ENCODE peak calls at places on chromosomes 4 and X, in nine cellular contexts. One of them, this sample, is unnamed.

GRCh38 chr4:151055539-151055938 is 40.5 kb upstream of the LRBA start:
- DNase-seq in choroid plexus epithelial cell: no peak
- DNase-seq in IMR-90: no peak
- DNase-seq in breast epithelium: no peak
- DNase-seq in fibroblast of mammary gland: no peak
- DNase-seq in endothelial cell: no peak
- DNase-seq in omental fat pad: no peak
- DNase-seq in upper lobe of left lung: no peak
- DNase-seq in astrocyte of the spinal cord: no peak
- DNase-seq in this sample: no peak

GRCh38 chr4:153564630-153565525 is 98.7 kb downstream of the TMEM131L start:
- DNase-seq in choroid plexus epithelial cell: peak
- DNase-seq in IMR-90: peak
- DNase-seq in breast epithelium: no peak
- DNase-seq in fibroblast of mammary gland: peak
- DNase-seq in endothelial cell: no peak
- DNase-seq in omental fat pad: no peak
- DNase-seq in upper lobe of left lung: no peak
- DNase-seq in astrocyte of the spinal cord: no peak
- DNase-seq in this sample: no peak

GRCh38 chr4:154329268-154329858 is 162.2 kb downstream of the DCHS2 start:
- DNase-seq in choroid plexus epithelial cell: peak
- DNase-seq in IMR-90: peak
- DNase-seq in breast epithelium: no peak
- DNase-seq in fibroblast of mammary gland: peak
- DNase-seq in endothelial cell: no peak
- DNase-seq in omental fat pad: no peak
- DNase-seq in upper lobe of left lung: no peak
- DNase-seq in astrocyte of the spinal cord: peak
- DNase-seq in this sample: no peak

GRCh38 chr4:138034871-138035270 is 207.3 kb downstream of the SLC7A11 start:
- DNase-seq in choroid plexus epithelial cell: peak
- DNase-seq in IMR-90: peak
- DNase-seq in breast epithelium: no peak
- DNase-seq in fibroblast of mammary gland: peak
- DNase-seq in endothelial cell: no peak
- DNase-seq in omental fat pad: no peak
- DNase-seq in upper lobe of left lung: no peak
- DNase-seq in astrocyte of the spinal cord: no peak
- DNase-seq in this sample: no peak

GRCh38 chr4:186021461-186022167 is 47.3 kb upstream of the TLR3 start:
- DNase-seq in choroid plexus epithelial cell: peak
- DNase-seq in IMR-90: peak
- DNase-seq in breast epithelium: no peak
- DNase-seq in fibroblast of mammary gland: peak
- DNase-seq in endothelial cell: peak
- DNase-seq in omental fat pad: no peak
- DNase-seq in upper lobe of left lung: no peak
- DNase-seq in astrocyte of the spinal cord: peak
- DNase-seq in this sample: peak

GRCh38 chr4:103499094-103499493 is 220.7 kb downstream of the TACR3 start:
- DNase-seq in choroid plexus epithelial cell: peak
- DNase-seq in IMR-90: no peak
- DNase-seq in breast epithelium: no peak
- DNase-seq in fibroblast of mammary gland: peak
- DNase-seq in endothelial cell: no peak
- DNase-seq in omental fat pad: no peak
- DNase-seq in upper lobe of left lung: no peak
- DNase-seq in astrocyte of the spinal cord: no peak
- DNase-seq in this sample: no peak

GRCh38 chr4:12118651-12119213 is 690.0 kb upstream of the HS3ST1 start:
- DNase-seq in choroid plexus epithelial cell: no peak
- DNase-seq in IMR-90: no peak
- DNase-seq in breast epithelium: no peak
- DNase-seq in fibroblast of mammary gland: peak
- DNase-seq in endothelial cell: no peak
- DNase-seq in omental fat pad: no peak
- DNase-seq in upper lobe of left lung: no peak
- DNase-seq in astrocyte of the spinal cord: no peak
- DNase-seq in this sample: no peak

GRCh38 chrX:16067886-16068515 is 55.4 kb upstream of the GRPR start:
- DNase-seq in choroid plexus epithelial cell: no peak
- DNase-seq in IMR-90: no peak
- DNase-seq in breast epithelium: no peak
- DNase-seq in fibroblast of mammary gland: no peak
- DNase-seq in endothelial cell: no peak
- DNase-seq in omental fat pad: no peak
- DNase-seq in upper lobe of left lung: no peak
- DNase-seq in astrocyte of the spinal cord: no peak
- DNase-seq in this sample: no peak

GRCh38 chr4:160819791-160820190 is 1344.0 kb downstream of the FSTL5 start:
- DNase-seq in choroid plexus epithelial cell: no peak
- DNase-seq in IMR-90: no peak
- DNase-seq in breast epithelium: no peak
- DNase-seq in fibroblast of mammary gland: no peak
- DNase-seq in endothelial cell: no peak
- DNase-seq in omental fat pad: no peak
- DNase-seq in upper lobe of left lung: no peak
- DNase-seq in astrocyte of the spinal cord: no peak
- DNase-seq in this sample: no peak

GRCh38 chrX:151977009-151977408 is 2.5 kb upstream of the GABRE start:
- DNase-seq in choroid plexus epithelial cell: no peak
- DNase-seq in IMR-90: no peak
- DNase-seq in breast epithelium: no peak
- DNase-seq in fibroblast of mammary gland: no peak
- DNase-seq in endothelial cell: no peak
- DNase-seq in omental fat pad: no peak
- DNase-seq in upper lobe of left lung: no peak
- DNase-seq in astrocyte of the spinal cord: no peak
- DNase-seq in this sample: no peak

GRCh38 chr4:153084249-153084648 is 120.0 kb upstream of the TRIM2 start:
- DNase-seq in choroid plexus epithelial cell: no peak
- DNase-seq in IMR-90: no peak
- DNase-seq in breast epithelium: no peak
- DNase-seq in fibroblast of mammary gland: no peak
- DNase-seq in endothelial cell: no peak
- DNase-seq in omental fat pad: no peak
- DNase-seq in upper lobe of left lung: no peak
- DNase-seq in astrocyte of the spinal cord: no peak
- DNase-seq in this sample: no peak

GRCh38 chr4:121594796-121595526 is 101.8 kb downstream of the ANXA5 start:
- DNase-seq in choroid plexus epithelial cell: peak
- DNase-seq in IMR-90: peak
- DNase-seq in breast epithelium: peak
- DNase-seq in fibroblast of mammary gland: peak
- DNase-seq in endothelial cell: no peak
- DNase-seq in omental fat pad: no peak
- DNase-seq in upper lobe of left lung: no peak
- DNase-seq in astrocyte of the spinal cord: peak
- DNase-seq in this sample: no peak

DNA sequence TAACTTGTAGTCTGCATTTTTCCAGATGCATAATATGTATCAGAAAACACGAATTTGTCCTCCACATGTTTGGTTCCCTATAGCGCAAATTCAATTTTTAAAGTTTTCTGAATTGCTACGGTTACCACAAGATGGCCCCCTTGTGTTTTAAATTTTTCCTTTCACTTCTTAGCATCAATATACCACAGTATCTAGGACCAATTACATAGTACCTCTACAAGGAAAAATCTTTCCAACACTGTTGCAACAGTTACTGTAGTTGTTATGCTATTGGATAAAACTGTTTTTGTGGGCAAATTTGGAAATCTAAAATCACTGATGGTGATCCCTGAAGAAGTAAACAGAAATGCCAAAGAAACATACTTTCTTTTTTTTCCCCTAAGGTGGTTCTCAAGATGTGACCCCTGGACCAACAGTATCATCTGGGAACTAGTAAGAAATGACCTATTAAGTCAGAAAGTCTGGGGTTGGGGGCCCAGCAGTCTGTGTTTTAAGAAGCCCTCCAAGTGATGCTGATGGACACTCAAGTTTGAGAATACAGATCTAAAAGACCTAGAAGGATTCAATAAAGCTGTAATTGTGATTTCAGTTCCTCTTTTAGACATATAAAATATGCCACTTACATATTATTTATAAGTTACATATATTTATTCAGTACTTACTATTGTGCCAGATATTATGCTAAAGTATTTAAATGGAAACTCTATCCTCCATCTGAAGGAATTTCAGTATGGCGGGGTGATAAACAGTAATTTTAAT is 3.1 kb downstream of the ZGRF1 start:
- DNase-seq in choroid plexus epithelial cell: peak
- DNase-seq in IMR-90: peak
- DNase-seq in breast epithelium: no peak
- DNase-seq in fibroblast of mammary gland: peak
- DNase-seq in endothelial cell: no peak
- DNase-seq in omental fat pad: no peak
- DNase-seq in upper lobe of left lung: no peak
- DNase-seq in astrocyte of the spinal cord: peak
- DNase-seq in this sample: peak
- TF ChIP-seq CTCF in choroid plexus epithelial cell: peak
- TF ChIP-seq CTCF in IMR-90: peak
- TF ChIP-seq CTCF in breast epithelium: peak
- TF ChIP-seq CTCF in fibroblast of mammary gland: peak
- TF ChIP-seq CTCF in endothelial cell: peak
- TF ChIP-seq CTCF in omental fat pad: no peak
- TF ChIP-seq CTCF in upper lobe of left lung: no peak
- TF ChIP-seq CTCF in astrocyte of the spinal cord: peak
- TF ChIP-seq CTCF in this sample: peak

DNA sequence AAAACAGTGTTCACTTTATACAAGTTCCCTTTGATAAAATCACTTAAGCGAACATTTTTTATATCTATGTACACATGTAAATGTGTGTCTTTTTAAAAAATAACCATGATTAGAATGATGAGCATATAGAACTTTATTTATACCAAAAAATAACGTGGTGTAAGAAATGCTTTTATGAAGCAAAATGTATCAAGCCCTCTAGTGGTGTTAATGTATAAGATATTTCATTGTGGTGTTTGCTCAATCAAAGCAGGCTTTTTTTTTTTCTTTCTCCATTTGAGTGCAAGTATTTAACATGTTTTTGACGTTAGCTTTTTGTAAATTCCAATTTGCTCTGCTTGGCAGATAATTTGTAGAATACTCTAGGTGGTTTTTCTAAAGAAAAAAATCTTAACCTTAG is 2092.4 kb upstream of the TENM3 start:
- DNase-seq in choroid plexus epithelial cell: no peak
- DNase-seq in IMR-90: peak
- DNase-seq in breast epithelium: no peak
- DNase-seq in fibroblast of mammary gland: no peak
- DNase-seq in endothelial cell: no peak
- DNase-seq in omental fat pad: no peak
- DNase-seq in upper lobe of left lung: no peak
- DNase-seq in astrocyte of the spinal cord: peak
- DNase-seq in this sample: no peak
- TF ChIP-seq CTCF in choroid plexus epithelial cell: peak
- TF ChIP-seq CTCF in IMR-90: peak
- TF ChIP-seq CTCF in breast epithelium: no peak
- TF ChIP-seq CTCF in fibroblast of mammary gland: peak
- TF ChIP-seq CTCF in endothelial cell: peak
- TF ChIP-seq CTCF in omental fat pad: no peak
- TF ChIP-seq CTCF in upper lobe of left lung: no peak
- TF ChIP-seq CTCF in astrocyte of the spinal cord: peak
- TF ChIP-seq CTCF in this sample: peak

GRCh38 chr4:184419976-184420375 is 54.4 kb downstream of the IRF2 start:
- DNase-seq in choroid plexus epithelial cell: no peak
- DNase-seq in IMR-90: no peak
- DNase-seq in breast epithelium: no peak
- DNase-seq in fibroblast of mammary gland: no peak
- DNase-seq in endothelial cell: no peak
- DNase-seq in omental fat pad: no peak
- DNase-seq in upper lobe of left lung: no peak
- DNase-seq in astrocyte of the spinal cord: no peak
- DNase-seq in this sample: no peak

GRCh38 chr4:184415071-184415470 is 59.3 kb downstream of the IRF2 start:
- DNase-seq in choroid plexus epithelial cell: no peak
- DNase-seq in IMR-90: no peak
- DNase-seq in breast epithelium: no peak
- DNase-seq in fibroblast of mammary gland: no peak
- DNase-seq in endothelial cell: no peak
- DNase-seq in omental fat pad: no peak
- DNase-seq in upper lobe of left lung: no peak
- DNase-seq in astrocyte of the spinal cord: no peak
- DNase-seq in this sample: no peak

GRCh38 chr4:184420402-184420801 is 53.9 kb downstream of the IRF2 start:
- DNase-seq in choroid plexus epithelial cell: no peak
- DNase-seq in IMR-90: no peak
- DNase-seq in breast epithelium: no peak
- DNase-seq in fibroblast of mammary gland: no peak
- DNase-seq in endothelial cell: no peak
- DNase-seq in omental fat pad: no peak
- DNase-seq in upper lobe of left lung: no peak
- DNase-seq in astrocyte of the spinal cord: no peak
- DNase-seq in this sample: no peak

GRCh38 chr4:184416913-184417734 is 57.2 kb downstream of the IRF2 start:
- DNase-seq in choroid plexus epithelial cell: peak
- DNase-seq in IMR-90: peak
- DNase-seq in breast epithelium: no peak
- DNase-seq in fibroblast of mammary gland: peak
- DNase-seq in endothelial cell: no peak
- DNase-seq in omental fat pad: no peak
- DNase-seq in upper lobe of left lung: no peak
- DNase-seq in astrocyte of the spinal cord: no peak
- DNase-seq in this sample: peak

GRCh38 chr4:184417802-184418511 is 56.4 kb downstream of the IRF2 start:
- DNase-seq in choroid plexus epithelial cell: peak
- DNase-seq in IMR-90: peak
- DNase-seq in breast epithelium: no peak
- DNase-seq in fibroblast of mammary gland: peak
- DNase-seq in endothelial cell: no peak
- DNase-seq in omental fat pad: no peak
- DNase-seq in upper lobe of left lung: no peak
- DNase-seq in astrocyte of the spinal cord: peak
- DNase-seq in this sample: peak
- TF ChIP-seq CTCF in choroid plexus epithelial cell: peak
- TF ChIP-seq CTCF in IMR-90: no peak
- TF ChIP-seq CTCF in breast epithelium: no peak
- TF ChIP-seq CTCF in fibroblast of mammary gland: no peak
- TF ChIP-seq CTCF in endothelial cell: no peak
- TF ChIP-seq CTCF in omental fat pad: no peak
- TF ChIP-seq CTCF in upper lobe of left lung: no peak
- TF ChIP-seq CTCF in astrocyte of the spinal cord: peak
- TF ChIP-seq CTCF in this sample: no peak

GRCh38 chrX:26914232-26914631 is 548.9 kb downstream of the PPP4R3C start:
- DNase-seq in choroid plexus epithelial cell: peak
- DNase-seq in IMR-90: no peak
- DNase-seq in breast epithelium: no peak
- DNase-seq in fibroblast of mammary gland: no peak
- DNase-seq in endothelial cell: no peak
- DNase-seq in omental fat pad: no peak
- DNase-seq in upper lobe of left lung: no peak
- DNase-seq in astrocyte of the spinal cord: no peak
- DNase-seq in this sample: no peak

GRCh38 chrX:26915064-26915463 is 548.1 kb downstream of the PPP4R3C start:
- DNase-seq in choroid plexus epithelial cell: peak
- DNase-seq in IMR-90: no peak
- DNase-seq in breast epithelium: no peak
- DNase-seq in fibroblast of mammary gland: peak
- DNase-seq in endothelial cell: no peak
- DNase-seq in omental fat pad: no peak
- DNase-seq in upper lobe of left lung: no peak
- DNase-seq in astrocyte of the spinal cord: no peak
- DNase-seq in this sample: no peak

GRCh38 chrX:26922278-26922677 is 540.9 kb downstream of the PPP4R3C start:
- DNase-seq in choroid plexus epithelial cell: peak
- DNase-seq in IMR-90: no peak
- DNase-seq in breast epithelium: no peak
- DNase-seq in fibroblast of mammary gland: peak
- DNase-seq in endothelial cell: no peak
- DNase-seq in omental fat pad: no peak
- DNase-seq in upper lobe of left lung: no peak
- DNase-seq in astrocyte of the spinal cord: peak
- DNase-seq in this sample: no peak

GRCh38 chrX:26918633-26919032 is 544.5 kb downstream of the PPP4R3C start:
- DNase-seq in choroid plexus epithelial cell: peak
- DNase-seq in IMR-90: no peak
- DNase-seq in breast epithelium: no peak
- DNase-seq in fibroblast of mammary gland: peak
- DNase-seq in endothelial cell: no peak
- DNase-seq in omental fat pad: no peak
- DNase-seq in upper lobe of left lung: no peak
- DNase-seq in astrocyte of the spinal cord: no peak
- DNase-seq in this sample: peak
- TF ChIP-seq CTCF in choroid plexus epithelial cell: peak
- TF ChIP-seq CTCF in IMR-90: no peak
- TF ChIP-seq CTCF in breast epithelium: no peak
- TF ChIP-seq CTCF in fibroblast of mammary gland: peak
- TF ChIP-seq CTCF in endothelial cell: no peak
- TF ChIP-seq CTCF in omental fat pad: no peak
- TF ChIP-seq CTCF in upper lobe of left lung: no peak
- TF ChIP-seq CTCF in astrocyte of the spinal cord: peak
- TF ChIP-seq CTCF in this sample: peak

This sample was measured in GM13977.